ENCODE peak calls at places on chromosomes 16 and 17, in eight cellular contexts. P is MM.1S; N is upper lobe of right lung; E is fibroblast of villous mesenchyme; I is effector memory CD4-positive, alpha-beta T cell; G is GM23248; T is breast epithelium; C is body of pancreas. Z is an unnamed sample.

GRCh38 chr16:29774730-29775129 is 3.3 kb upstream of the ZG16 start:
- DNase-seq in P (no peak), N (no peak), E (no peak), I (no peak), G (no peak), T (no peak), C (no peak), Z (no peak)

GRCh38 chr17:67378444-67379250 is 1.6 kb downstream of the PITPNC1 start:
- DNase-seq in P (peak), N (peak), E (peak), I (peak), G (peak), T (peak), C (peak), Z (peak)

GRCh38 chr17:50110591-50111349 is 15.6 kb downstream of the PDK2 start:
- DNase-seq in P (no peak), N (no peak), E (no peak), I (no peak), G (no peak), T (no peak), C (peak), Z (no peak)

GRCh38 chr17:28018439-28019070 is 23.9 kb upstream of the NLK start:
- DNase-seq in P (no peak), N (no peak), E (no peak), I (no peak), G (peak), T (no peak), C (no peak), Z (no peak)

GRCh38 chr16:57483725-57484514 is 2.4 kb downstream of the DOK4 start:
- DNase-seq in P (no peak), N (peak), E (no peak), I (no peak), G (no peak), T (no peak), C (no peak), Z (no peak)

GRCh38 chr16:13791095-13791494 is 128.9 kb upstream of the ERCC4 start:
- DNase-seq in P (no peak), N (no peak), E (no peak), I (no peak), G (no peak), T (no peak), C (no peak), Z (no peak)

GRCh38 chr16:54689072-54689471 is 241.6 kb upstream of the IRX5 start:
- DNase-seq in P (no peak), N (no peak), E (no peak), I (no peak), G (no peak), T (no peak), C (no peak), Z (no peak)

GRCh38 chr17:77540531-77540930 is 399.8 kb downstream of the SEC14L1 start:
- DNase-seq in P (no peak), N (no peak), E (no peak), I (no peak), G (no peak), T (no peak), C (no peak), Z (no peak)

GRCh38 chr16:1434644-1435592 is 4.0 kb downstream of the PERCC1 start:
- DNase-seq in P (no peak), N (no peak), E (no peak), I (no peak), G (no peak), T (no peak), C (no peak), Z (no peak)

GRCh38 chr17:12180644-12181261 is 160.1 kb downstream of the MAP2K4 start:
- DNase-seq in P (peak), N (no peak), E (peak), I (no peak), G (peak), T (no peak), C (peak), Z (peak)

GRCh38 chr17:53722407-53722806 is 100.3 kb upstream of the KIF2B start:
- DNase-seq in P (no peak), N (no peak), E (peak), I (no peak), G (peak), T (no peak), C (no peak), Z (no peak)

GRCh38 chr17:30550512-30551273 is 73.5 kb downstream of the GOSR1 start:
- DNase-seq in P (no peak), N (no peak), E (peak), I (no peak), G (peak), T (no peak), C (no peak), Z (no peak)

GRCh38 chr16:26454102-26454501 is 612.6 kb upstream of the C16orf82 start:
- DNase-seq in P (no peak), N (no peak), E (no peak), I (no peak), G (peak), T (no peak), C (no peak), Z (no peak)

GRCh38 chr16:29900102-29900887 is at the start of gene ASPHD1:
- DNase-seq in P (peak), N (peak), E (peak), I (peak), G (peak), T (peak), C (peak), Z (peak)

GRCh38 chr17:62723842-62724241 is 84.3 kb downstream of the MARCHF10 start:
- DNase-seq in P (no peak), N (no peak), E (no peak), I (no peak), G (peak), T (no peak), C (no peak), Z (no peak)

GRCh38 chr17:78555741-78556401 is 21.3 kb downstream of the DNAH17 start:
- DNase-seq in P (no peak), N (no peak), E (no peak), I (no peak), G (no peak), T (no peak), C (no peak), Z (no peak)
- H3K4me3 ChIP-seq in P (no peak), N (no peak), E (no peak), I (no peak), G (no peak), T (no peak), C (no peak), Z (no peak)

GRCh38 chr17:42894283-42895184 is 6.1 kb upstream of the G6PC1 start:
- DNase-seq in P (no peak), N (no peak), E (no peak), I (no peak), G (no peak), T (no peak), C (peak), Z (no peak)

GRCh38 chr17:42889809-42890208 is 10.8 kb upstream of the G6PC1 start:
- DNase-seq in P (no peak), N (no peak), E (no peak), I (no peak), G (no peak), T (no peak), C (no peak), Z (no peak)

GRCh38 chr17:42898147-42898807 is 2.3 kb upstream of the G6PC1 start:
- DNase-seq in P (no peak), N (no peak), E (no peak), I (no peak), G (no peak), T (no peak), C (no peak), Z (no peak)

GRCh38 chr17:42891539-42892152 is 9.0 kb upstream of the G6PC1 start:
- DNase-seq in P (no peak), N (no peak), E (no peak), I (no peak), G (peak), T (no peak), C (no peak), Z (no peak)

DNA sequence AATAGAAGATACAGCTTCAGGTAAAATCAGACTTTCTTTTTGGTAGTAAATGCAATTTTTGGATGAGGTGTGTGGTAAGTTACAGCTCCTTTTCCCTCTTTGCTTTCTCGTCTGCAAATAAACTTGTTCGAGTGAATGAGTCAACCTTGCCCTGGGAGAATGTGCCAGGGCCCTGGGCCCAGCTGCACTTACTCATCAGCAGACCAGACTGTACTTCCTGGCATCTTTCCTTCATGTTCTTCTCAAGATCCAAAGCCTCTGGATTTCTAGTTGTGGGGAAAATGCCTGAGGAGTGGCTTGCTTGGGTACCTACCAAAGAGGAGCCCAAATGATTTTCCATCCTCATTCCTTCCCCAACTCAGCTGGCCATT is 5.4 kb upstream of the G6PC1 start:
- DNase-seq in P (no peak), N (peak), E (peak), I (no peak), G (peak), T (no peak), C (peak), Z (no peak)
- H3K4me3 ChIP-seq in P (no peak), N (no peak), E (no peak), I (no peak), G (no peak), T (no peak), C (no peak), Z (no peak)

GRCh38 chr17:83057397-83057761 is 22.0 kb upstream of the METRNL start:
- DNase-seq in P (no peak), N (peak), E (no peak), I (no peak), G (no peak), T (no peak), C (no peak), Z (no peak)

GRCh38 chr17:83057793-83058477 is 21.5 kb upstream of the METRNL start:
- DNase-seq in P (no peak), N (peak), E (no peak), I (no peak), G (no peak), T (no peak), C (no peak), Z (peak)

GRCh38 chr17:83058478-83059167 is 20.8 kb upstream of the METRNL start:
- DNase-seq in P (no peak), N (peak), E (no peak), I (no peak), G (no peak), T (no peak), C (peak), Z (no peak)

GRCh38 chr17:83055911-83056582 is 23.4 kb upstream of the METRNL start:
- DNase-seq in P (no peak), N (peak), E (peak), I (no peak), G (peak), T (no peak), C (no peak), Z (no peak)

DNA sequence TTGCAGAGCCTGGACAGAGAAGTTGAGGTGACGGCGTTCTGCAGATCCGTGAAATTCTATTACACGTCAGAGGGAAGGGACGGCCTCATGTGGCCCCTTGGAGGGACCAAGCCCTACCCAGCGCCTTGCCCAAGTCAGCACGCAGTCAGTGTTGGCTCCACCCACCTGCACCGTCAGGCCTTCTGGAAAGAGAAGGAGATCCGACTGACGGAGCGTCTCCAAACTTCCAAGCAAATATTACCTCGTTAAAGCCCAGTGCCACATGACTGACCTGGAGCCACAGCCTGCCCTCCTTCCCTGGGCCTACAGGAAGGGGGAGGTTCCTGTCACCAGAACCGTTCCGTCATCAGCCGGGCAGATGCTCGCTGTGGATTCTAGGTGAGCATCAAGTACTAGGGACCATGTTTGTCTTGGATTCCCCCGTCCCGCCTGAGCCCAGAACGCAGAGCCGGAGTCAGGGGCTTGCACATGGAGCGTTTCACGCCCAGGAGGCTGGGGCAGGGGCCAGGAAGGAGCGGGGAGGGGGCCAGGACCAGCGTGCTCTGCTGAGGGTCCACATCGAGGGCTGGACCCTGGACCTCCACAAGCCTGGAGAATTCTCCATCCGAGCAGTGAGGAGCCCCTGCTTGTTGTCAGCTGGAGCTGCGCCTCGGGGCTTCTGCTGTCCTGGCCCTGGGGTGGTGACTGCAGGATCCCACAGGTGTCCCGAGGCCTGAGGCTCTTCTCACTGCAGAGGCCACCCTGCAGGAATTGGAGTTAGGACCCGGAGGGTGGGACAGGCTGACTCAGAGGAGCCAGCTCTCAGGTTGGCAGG is 22.6 kb upstream of the METRNL start:
- DNase-seq in P (no peak), N (peak), E (peak), I (no peak), G (peak), T (no peak), C (no peak), Z (no peak)
- H3K4me3 ChIP-seq in P (no peak), N (no peak), E (no peak), I (no peak), G (peak), T (no peak), C (no peak), Z (no peak)

DNA sequence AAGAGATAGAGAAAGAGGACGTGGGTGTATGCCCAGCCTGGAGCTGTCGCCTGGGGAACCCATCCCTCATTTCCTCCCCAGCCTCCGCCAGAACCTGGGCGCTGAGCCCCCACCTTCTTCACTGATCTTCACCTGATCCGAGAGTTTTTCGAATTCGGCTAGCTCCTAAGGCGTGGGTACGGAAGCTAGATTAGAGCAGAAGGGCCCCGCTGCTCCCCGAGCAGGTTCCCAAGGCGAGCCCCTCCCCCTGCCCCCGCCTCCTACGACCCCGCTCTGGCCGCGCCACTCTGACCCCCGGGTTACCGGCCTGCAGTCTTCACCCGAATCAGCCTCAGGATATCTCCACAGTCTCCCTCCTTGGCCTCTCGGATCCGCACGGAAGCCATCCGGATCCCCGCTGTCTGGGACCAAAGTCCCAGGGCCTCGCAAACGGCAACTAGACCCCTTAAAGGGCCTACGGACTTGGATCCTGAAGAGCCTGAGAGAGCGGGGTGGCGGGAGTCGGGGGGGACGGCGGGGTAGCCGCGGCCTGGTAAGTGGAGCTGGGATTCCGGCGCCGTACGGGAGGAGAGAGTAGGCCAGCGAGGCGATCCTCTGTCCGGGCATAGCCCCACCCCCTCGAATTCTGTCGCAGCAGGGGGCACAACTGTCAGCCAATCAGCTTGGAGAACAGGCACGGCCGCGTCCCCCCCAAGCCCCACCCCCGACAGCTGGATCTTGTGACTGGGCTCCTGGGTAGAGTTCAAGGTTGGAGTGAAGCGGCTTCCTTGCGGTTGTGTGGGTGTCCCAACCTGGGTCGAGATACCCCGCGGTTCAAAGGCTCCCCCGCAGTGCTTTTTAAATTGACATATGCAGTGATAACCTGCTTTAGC is at the start of gene SAT2:
- DNase-seq in P (peak), N (peak), E (peak), I (peak), G (peak), T (peak), C (peak), Z (peak)
- H3K4me3 ChIP-seq in P (peak), N (peak), E (peak), I (peak), G (peak), T (peak), C (peak), Z (peak)

Z was measured in HAP-1.